ENCODE peak calls at places on chromosomes 1 and 21, in seven cellular contexts. Q is brain microvascular endothelial cell, L is AG04450, Y is GM12865, E is cardiac muscle cell, C is HCT116, Z is HAP-1. T is an unnamed sample.

GRCh38 chr21:42790520-42790919 is 88.8 kb downstream of the WDR4 start:
- DNase-seq in Q (no peak), L (no peak), C (no peak), E (no peak), Z (no peak), Y (no peak), T (no peak)

GRCh38 chr1:13766906-13767564 is 67.0 kb downstream of the PRDM2 start:
- DNase-seq in E (no peak), Z (no peak), C (no peak), Y (no peak), Q (no peak), L (no peak), T (no peak)

GRCh38 chr1:57024855-57025254 is 59.0 kb upstream of the C8B start:
- DNase-seq in Y (no peak), Z (no peak), E (no peak), Q (no peak), L (no peak), C (no peak), T (no peak)

GRCh38 chr21:45135122-45135521 is 60.7 kb downstream of the ADARB1 start:
- DNase-seq in Q (no peak), E (no peak), Z (no peak), L (no peak), C (no peak), Y (no peak), T (no peak)

GRCh38 chr1:58515794-58516401 is 30.6 kb downstream of the OMA1 start:
- DNase-seq in C (peak), Y (peak), L (peak), E (peak), Z (peak), Q (peak), T (peak)

GRCh38 chr1:179744401-179745130 is 1.5 kb downstream of the FAM163A start:
- DNase-seq in L (no peak), Y (no peak), C (no peak), Q (no peak), Z (no peak), E (no peak), T (no peak)

GRCh38 chr1:76330993-76331603 is 256.6 kb downstream of the ST6GALNAC3 start:
- DNase-seq in C (peak), Y (peak), E (peak), Z (peak), L (peak), Q (peak), T (peak)

GRCh38 chr21:46489800-46490199 is 31.1 kb downstream of the DIP2A start:
- DNase-seq in Y (no peak), C (no peak), L (no peak), E (no peak), Q (no peak), Z (no peak), T (no peak)

GRCh38 chr1:178539291-178539690 is 26.4 kb downstream of the TEX35 start:
- DNase-seq in Y (no peak), C (no peak), Q (no peak), Z (no peak), L (no peak), E (no peak), T (no peak)

DNA sequence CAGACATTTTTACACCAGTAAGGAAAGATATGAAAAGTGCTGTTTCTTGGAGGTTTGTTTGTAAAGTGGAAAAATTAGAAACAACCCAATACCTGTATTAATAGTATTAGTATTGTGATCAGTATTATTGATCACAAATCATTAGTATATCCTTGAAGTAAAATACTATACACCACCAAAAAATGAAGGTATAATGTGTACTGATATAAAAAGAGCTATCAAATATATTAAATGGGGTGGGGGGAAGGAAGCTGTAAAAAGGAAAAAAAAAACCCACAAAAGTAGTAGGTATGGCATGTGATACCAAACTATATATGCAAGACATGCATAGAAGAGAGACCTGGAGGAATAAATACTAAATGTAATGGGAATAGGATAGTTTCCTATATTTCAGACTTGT is 46.3 kb downstream of the POU2F1 start:
- DNase-seq in E (no peak), Y (no peak), Q (no peak), Z (no peak), L (no peak), C (no peak), T (no peak)
- H3K4me3 ChIP-seq in E (no peak), Y (no peak), Q (no peak), Z (no peak), L (no peak), C (no peak), T (no peak)

DNA sequence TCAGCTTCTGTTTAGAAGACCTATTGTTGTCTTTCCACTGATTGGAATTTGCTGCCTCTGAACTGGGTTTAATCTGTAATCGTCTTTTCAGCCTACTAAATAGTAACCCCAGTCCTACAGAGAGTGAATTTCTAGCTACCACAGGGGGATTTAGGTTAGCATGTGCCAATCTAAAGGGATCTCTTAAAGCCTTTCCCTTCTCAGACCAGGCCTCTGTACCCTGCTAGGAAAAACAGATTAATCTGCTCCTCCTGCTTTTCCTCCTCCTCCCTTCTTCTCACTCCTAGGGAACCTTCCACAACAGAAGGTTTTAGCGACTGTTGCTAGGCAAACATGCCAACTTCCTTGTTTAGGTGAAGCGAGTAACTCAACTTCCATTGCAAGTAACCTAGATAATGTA is 1.3 kb upstream of the RC3H1 start:
- DNase-seq in L (no peak), Y (no peak), Z (peak), Q (peak), C (peak), E (peak), T (no peak)
- H3K4me3 ChIP-seq in L (no peak), Y (no peak), Z (no peak), Q (no peak), C (no peak), E (no peak), T (no peak)

DNA sequence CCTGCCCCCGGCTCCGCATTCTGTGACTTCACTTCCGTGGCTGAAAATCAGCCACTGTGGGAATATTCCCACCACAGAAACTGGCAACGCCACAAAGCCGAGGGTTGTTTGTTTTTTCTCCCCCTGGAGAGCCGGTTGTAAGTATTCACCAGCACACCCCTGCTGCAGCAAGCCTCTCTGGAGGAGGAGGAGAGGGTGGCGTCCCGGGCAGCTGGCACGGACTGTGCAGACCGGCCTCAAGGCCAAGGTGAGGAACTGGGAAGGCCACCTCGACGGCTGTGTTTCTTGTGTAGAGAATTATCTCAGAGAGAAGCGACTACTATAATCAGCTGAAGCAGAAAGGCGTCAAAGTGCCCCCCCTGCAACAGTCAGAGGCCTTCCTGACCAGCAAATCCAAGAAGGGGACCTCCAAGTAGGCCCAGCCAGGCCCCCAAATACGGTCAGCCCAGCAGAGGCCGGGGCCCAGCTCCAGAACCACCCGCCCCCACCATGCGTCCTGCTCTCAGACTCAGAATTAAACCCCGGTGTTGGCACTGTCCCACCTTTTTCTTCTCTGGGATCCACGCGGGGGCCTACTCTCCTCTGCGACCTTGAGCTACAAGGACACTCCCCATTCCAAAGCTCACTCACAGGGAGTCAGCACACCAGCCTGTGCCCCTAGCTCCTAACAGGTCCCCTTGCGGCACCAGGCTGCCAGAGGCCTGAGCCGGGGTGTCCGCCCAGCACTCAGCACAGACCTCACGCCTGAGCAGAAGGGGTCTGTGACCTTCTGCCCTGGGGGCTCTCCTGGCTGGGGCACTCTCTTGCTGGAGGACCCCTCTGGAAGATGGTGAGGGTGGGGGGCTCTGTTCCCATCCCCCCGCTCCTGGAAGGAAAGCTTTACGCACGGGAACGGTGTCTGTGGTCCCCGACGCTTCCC is 1.2 kb upstream of the SMIM1 start:
- DNase-seq in C (no peak), Y (no peak), Z (no peak), L (no peak), E (peak), Q (no peak), T (no peak)
- H3K4me3 ChIP-seq in C (peak), Y (peak), Z (peak), L (peak), E (peak), Q (peak), T (peak)

DNA sequence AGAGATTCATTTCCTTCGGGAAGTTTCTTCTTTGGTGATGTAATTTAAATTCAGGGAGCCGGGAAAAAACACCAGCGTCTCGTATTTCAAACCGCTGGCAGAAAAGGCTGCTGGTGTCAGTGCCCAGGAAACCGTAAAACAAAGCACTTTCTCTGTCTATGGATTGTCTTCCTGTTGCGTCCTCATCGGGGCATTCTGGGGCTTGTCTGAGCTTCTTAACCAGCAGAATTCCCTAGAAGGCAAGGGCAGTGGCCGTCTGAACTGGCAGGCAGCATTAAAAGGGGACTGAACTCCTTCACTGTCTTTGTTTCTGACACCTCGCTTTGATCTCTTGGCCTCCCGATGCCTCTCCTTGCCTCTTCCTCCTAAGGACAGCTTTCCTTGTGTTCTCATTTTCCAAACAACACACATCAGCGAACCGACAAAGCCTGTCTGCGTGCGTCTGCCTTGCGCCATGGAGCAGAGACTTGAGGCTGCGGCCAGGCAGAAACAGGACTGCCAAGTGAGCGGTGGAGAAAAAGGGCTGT is 391.6 kb upstream of the VAMP3 start:
- DNase-seq in Q (peak), Z (no peak), L (no peak), C (no peak), E (peak), Y (no peak), T (no peak)
- H3K4me3 ChIP-seq in Q (peak), Z (no peak), L (peak), C (no peak), E (no peak), Y (no peak), T (no peak)

GRCh38 chr1:15152318-15153183 is 996 bp upstream of the TMEM51 start:
- DNase-seq in Q (peak), Z (peak), L (peak), C (peak), Y (peak), E (peak), T (peak)
- H3K4me3 ChIP-seq in Q (peak), Z (peak), L (peak), C (peak), Y (peak), E (peak), T (peak)

T was measured in Caco-2.